ENCODE peak calls at places on chromosomes 3 and 15, in seven cellular contexts. B, I, V, H, N, Y and Z are unnamed samples.

GRCh38 chr3:143358155-143358792 is 238.7 kb downstream of the CHST2 start:
- DNase-seq in B (no peak), I (no peak), V (no peak), H (no peak), N (no peak), Y (no peak), Z (no peak)

GRCh38 chr3:15331606-15332404 is 581 bp downstream of the SH3BP5 start:
- DNase-seq in B (peak), I (no peak), V (peak), H (no peak), N (peak), Y (no peak), Z (no peak)

GRCh38 chr3:7813412-7813811 is 688.2 kb upstream of the LMCD1 start:
- DNase-seq in B (no peak), I (no peak), V (no peak), H (no peak), N (no peak), Y (no peak), Z (no peak)

GRCh38 chr3:115363071-115363470 is 216.0 kb upstream of the ZBTB20 start:
- DNase-seq in B (no peak), I (no peak), V (no peak), H (no peak), N (no peak), Y (no peak), Z (peak)

GRCh38 chr3:58388550-58389061 is 45.0 kb downstream of the PDHB start:
- DNase-seq in B (no peak), I (peak), V (no peak), H (peak), N (no peak), Y (peak), Z (peak)

GRCh38 chr3:70716832-70717231 is 404.4 kb upstream of the MDFIC2 start:
- DNase-seq in B (no peak), I (peak), V (no peak), H (peak), N (peak), Y (peak), Z (no peak)

GRCh38 chr3:111989061-111989678 is 9.6 kb upstream of the TAGLN3 start:
- DNase-seq in B (no peak), I (peak), V (peak), H (peak), N (no peak), Y (no peak), Z (no peak)

GRCh38 chr3:122324871-122325323 is at the start of gene CSTA:
- DNase-seq in B (no peak), I (no peak), V (no peak), H (no peak), N (no peak), Y (no peak), Z (no peak)

GRCh38 chr3:23877324-23877980 is 39.3 kb downstream of the NKIRAS1 start:
- DNase-seq in B (no peak), I (no peak), V (no peak), H (peak), N (no peak), Y (peak), Z (no peak)

GRCh38 chr3:122012821-122013220 is 9.2 kb downstream of the ILDR1 start:
- DNase-seq in B (no peak), I (no peak), V (no peak), H (no peak), N (no peak), Y (no peak), Z (no peak)

GRCh38 chr3:10437995-10438901 is 67.1 kb downstream of the ATP2B2 start:
- DNase-seq in B (no peak), I (no peak), V (no peak), H (peak), N (no peak), Y (no peak), Z (no peak)

GRCh38 chr15:91070872-91071271 is 29.2 kb upstream of the SV2B start:
- DNase-seq in B (no peak), I (no peak), V (no peak), H (no peak), N (no peak), Y (no peak), Z (no peak)
- TF ChIP-seq CTCF in B (no peak), I (no peak), V (no peak), H (no peak), N (no peak), Y (no peak), Z (no peak)

DNA sequence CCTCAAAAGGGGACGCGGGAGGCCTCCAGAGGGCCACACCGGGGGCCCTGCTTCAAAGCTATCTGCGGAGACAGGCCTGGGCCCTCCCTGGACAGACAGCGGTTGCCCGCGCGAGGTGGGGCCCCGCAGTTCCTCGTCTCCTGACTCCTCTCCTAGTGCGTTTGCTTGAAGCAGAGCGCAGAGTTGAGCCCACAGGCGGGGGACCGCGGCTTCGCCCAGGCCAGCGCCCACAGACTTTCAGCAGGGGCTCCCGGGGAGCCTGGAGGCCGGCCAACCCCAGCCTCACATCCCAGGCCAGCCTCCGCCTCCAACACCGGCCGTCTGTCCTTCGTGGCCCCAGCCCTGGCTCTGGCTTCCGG is 540 bp upstream of the ADAMTS7 start:
- DNase-seq in B (no peak), I (no peak), V (no peak), H (no peak), N (no peak), Y (no peak), Z (no peak)
- TF ChIP-seq CTCF in B (no peak), I (no peak), V (no peak), H (no peak), N (no peak), Y (no peak), Z (no peak)

DNA sequence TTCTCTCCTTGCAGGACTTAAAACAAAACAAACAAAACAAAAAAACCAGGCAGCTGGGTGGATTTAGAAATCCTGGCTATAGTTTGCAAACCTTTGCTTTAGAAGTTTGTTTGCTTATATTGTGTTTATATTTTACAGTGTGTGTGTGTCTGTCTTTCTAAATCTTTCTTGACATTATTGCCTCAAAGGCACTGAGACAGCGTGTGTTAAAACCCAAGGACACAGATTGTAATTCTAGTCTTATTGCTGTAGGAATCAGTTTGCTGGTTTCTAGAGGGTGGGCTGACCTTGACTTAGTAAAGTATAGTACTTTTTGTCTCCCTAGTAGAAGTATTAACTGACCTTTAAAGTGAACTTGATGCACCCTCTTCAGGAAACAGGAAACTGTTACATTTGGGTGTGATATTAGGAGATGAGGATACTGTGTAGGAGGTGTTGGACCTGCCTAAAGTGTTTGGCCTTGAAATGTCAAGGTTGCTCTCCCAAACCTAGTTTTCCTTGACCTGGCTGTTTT is 71.0 kb downstream of the TCF12 start:
- DNase-seq in B (no peak), I (no peak), V (no peak), H (no peak), N (no peak), Y (no peak), Z (no peak)
- TF ChIP-seq CTCF in B (no peak), I (no peak), V (no peak), H (no peak), N (no peak), Y (no peak), Z (no peak)

GRCh38 chr15:69475769-69476358 is 23.2 kb downstream of the RPLP1 start:
- DNase-seq in B (peak), I (no peak), V (peak), H (no peak), N (peak), Y (peak), Z (no peak)
- TF ChIP-seq CTCF in B (peak), I (peak), V (peak), H (peak), N (peak), Y (peak), Z (peak)